ENCODE peak calls at places on chromosome 5, in seven cellular contexts. B is stomach, D is left ventricle myocardium inferior, C is hepatocyte, X is GM23338, M is right atrium auricular region, F is adipocyte. Z is an unnamed sample. For H3K4me1, the result is how much of the 10 kb centered on the place peaks cover.

GRCh38 chr5:80960531-80961375 is 590 bp downstream of the RASGRF2 start:
- DNase-seq in X (peak), D (peak), M (no peak), C (peak), F (peak), B (no peak), Z (peak)

GRCh38 chr5:173903396-173904140 is 15.4 kb downstream of the CPEB4 start:
- DNase-seq in F (no peak), D (no peak), B (no peak), C (no peak), M (no peak), X (no peak), Z (no peak)

GRCh38 chr5:113770648-113771047 is 257.2 kb downstream of the YTHDC2 start:
- DNase-seq in M (no peak), B (no peak), X (peak), C (no peak), D (no peak), F (no peak), Z (no peak)

GRCh38 chr5:141811287-141812155 is 66.7 kb downstream of the PCDH1 start:
- DNase-seq in B (no peak), C (peak), D (no peak), M (no peak), F (peak), X (peak), Z (no peak)

GRCh38 chr5:149646564-149646963 is 65.3 kb downstream of the ARHGEF37 start:
- DNase-seq in B (no peak), D (no peak), C (peak), M (no peak), F (no peak), X (no peak), Z (peak)

GRCh38 chr5:84381501-84382362 is 2.9 kb downstream of the EDIL3 start:
- DNase-seq in D (no peak), B (no peak), C (peak), F (peak), M (no peak), X (no peak), Z (no peak)

GRCh38 chr5:178785999-178786398 is 55.5 kb upstream of the ZNF354A start:
- DNase-seq in C (peak), X (no peak), D (no peak), F (no peak), M (no peak), B (no peak), Z (no peak)

GRCh38 chr5:3249401-3249800 is 346.2 kb upstream of the IRX1 start:
- DNase-seq in C (no peak), F (no peak), B (no peak), M (no peak), D (no peak), X (no peak), Z (no peak)

GRCh38 chr5:157312492-157312891 is 46.6 kb downstream of the CYFIP2 start:
- DNase-seq in X (peak), D (no peak), C (peak), F (peak), M (no peak), B (peak), Z (peak)

GRCh38 chr5:122736086-122736485 is 38.8 kb upstream of the SNX2 start:
- DNase-seq in F (no peak), M (no peak), D (no peak), C (no peak), X (no peak), B (no peak), Z (no peak)

GRCh38 chr5:94916619-94917018 is 298.1 kb downstream of the SLF1 start:
- DNase-seq in C (no peak), B (no peak), X (no peak), D (no peak), F (no peak), M (no peak), Z (peak)

GRCh38 chr5:10227396-10227795 is 22.3 kb downstream of the ATPSCKMT start:
- DNase-seq in X (no peak), C (no peak), M (no peak), D (no peak), B (no peak), F (no peak), Z (no peak)

GRCh38 chr5:154858972-154859950 is 834 bp downstream of the CNOT8 start:
- DNase-seq in C (peak), D (no peak), M (no peak), B (no peak), F (peak), X (no peak), Z (no peak)

GRCh38 chr5:131525805-131526204 is 109.2 kb downstream of the RAPGEF6 start:
- DNase-seq in M (no peak), B (no peak), X (no peak), F (peak), C (no peak), D (no peak), Z (no peak)

GRCh38 chr5:110063640-110064592 is 374.2 kb downstream of the MAN2A1 start:
- DNase-seq in X (no peak), B (no peak), C (peak), D (no peak), F (peak), M (no peak), Z (peak)

GRCh38 chr5:27473300-27474053 is 435.1 kb upstream of the CDH9 start:
- DNase-seq in F (no peak), B (no peak), D (no peak), C (no peak), M (no peak), X (no peak), Z (no peak)

GRCh38 chr5:177077335-177077734 is 9.4 kb upstream of the FGFR4 start:
- DNase-seq in C (no peak), X (no peak), B (no peak), M (no peak), D (no peak), F (no peak), Z (no peak)

GRCh38 chr5:132263548-132264261 is 6.2 kb downstream of the PDLIM4 start:
- DNase-seq in B (no peak), D (no peak), M (peak), C (no peak), X (no peak), F (peak), Z (peak)

GRCh38 chr5:148374693-148375360 is 8.9 kb upstream of the FBXO38 start:
- DNase-seq in D (no peak), B (peak), M (no peak), F (peak), X (peak), C (peak), Z (peak)

GRCh38 chr5:136295914-136296313 is 69.4 kb downstream of the TRPC7 start:
- DNase-seq in X (no peak), M (no peak), D (no peak), F (peak), C (no peak), B (no peak), Z (no peak)

GRCh38 chr5:55711531-55712022 is 547 bp downstream of the SLC38A9 start:
- DNase-seq in B (no peak), M (no peak), C (peak), F (no peak), D (no peak), X (no peak), Z (no peak)

DNA sequence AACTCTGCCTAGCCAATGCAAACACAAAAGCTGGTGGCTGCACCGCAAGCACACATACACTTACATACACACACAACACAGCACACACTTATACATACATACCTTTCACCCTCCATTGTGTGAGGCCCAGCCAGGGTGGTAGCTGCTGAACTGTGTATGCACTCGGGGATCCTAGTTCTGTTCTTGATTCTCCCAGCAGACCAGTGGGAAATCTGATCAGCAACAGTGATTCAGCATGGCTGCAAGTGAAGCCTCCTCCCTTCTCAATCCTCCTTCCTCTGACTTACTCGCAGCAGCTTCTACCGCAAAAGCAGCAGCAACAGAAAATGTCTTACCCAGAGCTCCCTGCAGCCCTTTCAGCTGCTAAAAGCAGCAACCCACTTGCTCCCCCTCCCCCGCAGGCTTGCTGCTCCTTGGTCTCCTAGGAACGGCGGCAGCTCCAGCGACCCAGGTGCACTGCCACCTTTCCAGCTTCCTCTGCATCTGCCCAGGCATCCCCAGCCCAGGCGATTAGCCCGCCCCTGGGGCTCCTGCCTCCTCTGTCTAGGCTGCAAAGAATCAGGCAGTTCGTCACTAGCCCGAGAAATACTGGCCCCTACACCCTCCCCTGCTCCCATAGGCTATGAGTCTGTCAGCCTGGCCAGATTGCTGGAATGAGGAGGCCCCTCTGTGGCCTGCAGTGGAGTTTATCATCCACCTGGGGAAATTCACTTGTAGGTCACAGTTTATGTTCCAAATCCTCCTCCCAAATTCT is at the start of gene KLHL3:
- DNase-seq in C (peak), B (peak), M (peak), X (peak), D (peak), F (peak), Z (no peak)
- H3K4me1 ChIP-seq in C (under half), B (under half), M (under half), X (under half), D (half or more), F (under half), Z (under half)

GRCh38 chr5:89203611-89204010 is 320.6 kb upstream of the MEF2C start:
- DNase-seq in C (no peak), D (no peak), F (no peak), X (no peak), M (no peak), B (no peak), Z (no peak)
- H3K4me1 ChIP-seq in C (under half), D (under half), F (under half), X (under half), M (under half), B (under half), Z (under half)

DNA sequence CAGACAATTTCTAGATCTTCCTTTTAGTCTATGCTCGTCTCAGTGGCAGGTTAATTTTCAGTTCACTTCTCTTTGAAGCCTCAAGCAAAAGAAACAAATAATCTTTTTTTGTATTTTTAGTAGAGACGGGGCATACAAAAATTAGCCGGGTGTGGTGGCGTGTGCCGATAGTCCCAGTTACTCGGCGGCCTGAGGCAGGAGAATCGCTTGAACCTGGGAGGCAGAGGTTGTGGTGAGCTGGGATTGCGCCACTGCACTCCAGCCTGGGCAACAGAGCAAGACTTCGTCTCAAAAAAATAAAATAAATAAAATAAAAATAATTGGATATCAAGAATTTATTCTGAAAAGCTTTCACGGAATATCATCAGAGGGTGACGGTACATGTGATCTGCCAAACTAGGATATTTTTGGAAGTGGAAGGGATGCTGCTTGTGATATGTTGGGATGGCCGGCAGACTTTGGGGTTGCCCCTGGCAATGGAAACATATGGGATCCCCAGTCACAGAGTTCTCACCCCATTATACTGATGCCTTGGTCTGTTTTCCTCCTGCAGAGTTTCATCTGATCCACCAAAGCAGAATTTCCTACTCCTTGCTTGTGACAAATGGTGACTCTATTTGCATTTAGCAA is 7.6 kb upstream of the LCP2 start:
- DNase-seq in D (no peak), C (no peak), B (no peak), X (no peak), F (no peak), M (no peak), Z (no peak)
- H3K4me1 ChIP-seq in D (half or more), C (under half), B (under half), X (under half), F (under half), M (under half), Z (under half)

GRCh38 chr5:145244251-145244650 is 590.9 kb downstream of the PRELID2 start:
- DNase-seq in F (no peak), B (no peak), C (no peak), X (no peak), D (no peak), M (no peak), Z (peak)
- H3K4me1 ChIP-seq in F (under half), B (under half), C (under half), X (under half), D (under half), M (under half), Z (under half)

Z was measured in trophoblast cell.